ENCODE peak calls at places on chromosome 22, in six cellular contexts. J is HepG2, K is H9, B is heart right ventricle, R is adrenal gland, X is IMR-90. Y is an unnamed sample. For H3K4me1, the result is how much of the 10 kb centered on the place peaks cover.

GRCh38 chr22:41028841-41029240 is 63.6 kb upstream of the EP300 start:
- DNase-seq in J (peak), K (no peak), B (no peak), R (no peak), X (peak), Y (no peak)

GRCh38 chr22:37564111-37564711 is 3.9 kb downstream of the CDC42EP1 start:
- DNase-seq in J (no peak), K (no peak), B (no peak), R (peak), X (peak), Y (no peak)

GRCh38 chr22:37126882-37127281 is 17.4 kb upstream of the TMPRSS6 start:
- DNase-seq in J (no peak), K (peak), B (no peak), R (no peak), X (no peak), Y (no peak)

GRCh38 chr22:49768961-49769690 is 58.5 kb downstream of the BRD1 start:
- DNase-seq in J (no peak), K (no peak), B (no peak), R (peak), X (peak), Y (peak)

GRCh38 chr22:47250995-47251765 is 488.7 kb downstream of the TBC1D22A start:
- DNase-seq in J (no peak), K (no peak), B (no peak), R (no peak), X (no peak), Y (no peak)

GRCh38 chr22:24583221-24583971 is 9.5 kb downstream of the LRRC75B start:
- DNase-seq in J (peak), K (no peak), B (peak), R (peak), X (peak), Y (no peak)

GRCh38 chr22:41280065-41280464 is 5.9 kb downstream of the RANGAP1 start:
- DNase-seq in J (no peak), K (no peak), B (no peak), R (no peak), X (no peak), Y (no peak)

GRCh38 chr22:37145415-37146385 is 4.0 kb downstream of the IL2RB start:
- DNase-seq in J (no peak), K (no peak), B (no peak), R (no peak), X (peak), Y (no peak)

GRCh38 chr22:21700822-21701221 is 34.8 kb downstream of the YPEL1 start:
- DNase-seq in J (no peak), K (no peak), B (no peak), R (no peak), X (no peak), Y (no peak)

GRCh38 chr22:25334091-25334490 is 114.7 kb downstream of the CRYBB2 start:
- DNase-seq in J (peak), K (peak), B (peak), R (peak), X (peak), Y (peak)

GRCh38 chr22:25193548-25193947 is 6.1 kb upstream of the CRYBB3 start:
- DNase-seq in J (no peak), K (peak), B (no peak), R (no peak), X (no peak), Y (no peak)

GRCh38 chr22:35258144-35258988 is 1.1 kb downstream of the HMGXB4 start:
- DNase-seq in J (no peak), K (peak), B (no peak), R (no peak), X (peak), Y (no peak)

GRCh38 chr22:29712119-29712518 is 7.7 kb upstream of the CABP7 start:
- DNase-seq in J (no peak), K (no peak), B (no peak), R (no peak), X (no peak), Y (no peak)

GRCh38 chr22:34278121-34278520 is 357.8 kb upstream of the LARGE1 start:
- DNase-seq in J (no peak), K (no peak), B (no peak), R (no peak), X (no peak), Y (no peak)

GRCh38 chr22:49189871-49190270 is 637.8 kb downstream of the BRD1 start:
- DNase-seq in J (no peak), K (no peak), B (no peak), R (no peak), X (no peak), Y (no peak)

GRCh38 chr22:37659066-37659896 is 758 bp downstream of the PDXP start:
- DNase-seq in J (peak), K (no peak), B (no peak), R (no peak), X (no peak), Y (no peak)

GRCh38 chr22:18000441-18001039 is 23.8 kb downstream of the MICAL3 start:
- DNase-seq in J (no peak), K (no peak), B (no peak), R (no peak), X (no peak), Y (no peak)

GRCh38 chr22:18001040-18001893 is 23.1 kb downstream of the MICAL3 start:
- DNase-seq in J (peak), K (peak), B (peak), R (peak), X (peak), Y (peak)

GRCh38 chr22:29524440-29525191 is 28.9 kb downstream of the THOC5 start:
- DNase-seq in J (peak), K (peak), B (no peak), R (peak), X (peak), Y (peak)

GRCh38 chr22:47374901-47375575 is 612.6 kb downstream of the TBC1D22A start:
- DNase-seq in J (no peak), K (no peak), B (no peak), R (no peak), X (no peak), Y (no peak)

GRCh38 chr22:36443198-36443770 is 38.2 kb downstream of the TXN2 start:
- DNase-seq in J (no peak), K (no peak), B (no peak), R (no peak), X (no peak), Y (no peak)

GRCh38 chr22:35064664-35065063 is 1.3 kb upstream of the ISX start:
- DNase-seq in J (peak), K (no peak), B (no peak), R (no peak), X (no peak), Y (no peak)

GRCh38 chr22:36734171-36735058 is 30.9 kb upstream of the CACNG2 start:
- DNase-seq in J (no peak), K (peak), B (no peak), R (peak), X (peak), Y (no peak)

GRCh38 chr22:23183107-23183698 is 2.9 kb downstream of the BCR start:
- DNase-seq in J (peak), K (peak), B (no peak), R (peak), X (peak), Y (peak)

GRCh38 chr22:47000256-47000655 is 237.8 kb downstream of the TBC1D22A start:
- DNase-seq in J (no peak), K (no peak), B (no peak), R (no peak), X (no peak), Y (no peak)

GRCh38 chr22:25172153-25172552 is 27.5 kb upstream of the CRYBB3 start:
- DNase-seq in J (peak), K (no peak), B (no peak), R (no peak), X (no peak), Y (no peak)

GRCh38 chr22:17972385-17973181 is 51.8 kb downstream of the MICAL3 start:
- DNase-seq in J (peak), K (no peak), B (peak), R (peak), X (peak), Y (no peak)

GRCh38 chr22:42939941-42940653 is 74.9 kb downstream of the PACSIN2 start:
- DNase-seq in J (peak), K (no peak), B (no peak), R (peak), X (peak), Y (no peak)

GRCh38 chr22:46416537-46417267 is 81.2 kb downstream of the TRMU start:
- DNase-seq in J (no peak), K (no peak), B (no peak), R (no peak), X (no peak), Y (no peak)

GRCh38 chr22:23212061-23213030 is 32.0 kb downstream of the BCR start:
- DNase-seq in J (no peak), K (no peak), B (no peak), R (no peak), X (no peak), Y (no peak)

GRCh38 chr22:47822459-47822858 is 1060.0 kb downstream of the TBC1D22A start:
- DNase-seq in J (no peak), K (no peak), B (no peak), R (peak), X (no peak), Y (no peak)

GRCh38 chr22:37660709-37661045 is 2.2 kb downstream of the PDXP start:
- DNase-seq in J (no peak), K (no peak), B (no peak), R (no peak), X (no peak), Y (no peak)

GRCh38 chr22:49233507-49234100 is 594.1 kb downstream of the BRD1 start:
- DNase-seq in J (no peak), K (peak), B (no peak), R (peak), X (no peak), Y (no peak)

GRCh38 chr22:39475337-39475736 is 18.5 kb downstream of the MGAT3 start:
- DNase-seq in J (no peak), K (no peak), B (no peak), R (no peak), X (no peak), Y (no peak)

DNA sequence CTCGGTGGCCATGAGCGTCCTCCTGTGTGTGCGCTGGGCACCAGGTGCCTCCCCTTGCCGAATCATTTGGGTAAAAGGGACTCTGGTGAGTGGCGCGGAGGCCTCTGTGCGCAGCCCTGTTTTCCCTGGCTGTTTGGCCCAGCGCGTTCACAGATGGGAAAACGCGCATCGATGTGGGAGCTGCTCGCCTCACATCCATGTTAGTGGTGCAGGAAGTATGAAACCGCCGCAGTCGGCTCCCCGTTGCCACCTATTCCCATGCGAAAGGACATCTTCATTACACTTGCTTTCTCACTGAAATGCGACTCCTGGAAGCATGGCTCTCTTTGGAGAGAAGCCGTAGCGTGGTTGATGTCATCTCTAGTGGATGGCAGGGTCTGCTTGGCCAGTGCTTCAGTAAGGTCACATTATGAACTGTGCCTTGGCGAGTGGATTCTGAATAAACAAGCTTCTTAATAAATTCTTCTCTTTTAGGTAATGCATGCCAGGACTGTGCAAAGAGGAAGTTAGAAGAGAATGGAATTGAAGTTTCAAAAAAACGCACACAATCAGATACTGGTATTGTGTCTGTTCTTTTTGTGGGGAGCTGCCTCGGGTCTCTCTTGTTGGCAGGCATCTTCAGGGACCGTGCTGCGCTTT is 26.2 kb downstream of the FAM118A start:
- DNase-seq in J (no peak), K (no peak), B (no peak), R (no peak), X (no peak), Y (no peak)
- H3K4me1 ChIP-seq in J (under half), K (under half), B (under half), R (under half), X (under half), Y (half or more)

GRCh38 chr22:32389685-32390084 is 22.4 kb downstream of the RTCB start:
- DNase-seq in J (no peak), K (no peak), B (no peak), R (no peak), X (peak), Y (no peak)
- TF ChIP-seq CTCF in J (peak), K (peak), B (peak), R (no peak), X (peak), Y (peak)

GRCh38 chr22:28440517-28441366 is 238.9 kb downstream of the TTC28 start:
- DNase-seq in J (no peak), K (no peak), B (no peak), R (no peak), X (peak), Y (no peak)

GRCh38 chr22:28442264-28442950 is 237.2 kb downstream of the TTC28 start:
- DNase-seq in J (peak), K (peak), B (peak), R (peak), X (peak), Y (peak)

GRCh38 chr22:28442951-28443876 is 236.4 kb downstream of the TTC28 start:
- DNase-seq in J (peak), K (peak), B (peak), R (peak), X (peak), Y (peak)

GRCh38 chr22:28444659-28445058 is 235.0 kb downstream of the TTC28 start:
- DNase-seq in J (no peak), K (no peak), B (no peak), R (no peak), X (no peak), Y (no peak)

DNA sequence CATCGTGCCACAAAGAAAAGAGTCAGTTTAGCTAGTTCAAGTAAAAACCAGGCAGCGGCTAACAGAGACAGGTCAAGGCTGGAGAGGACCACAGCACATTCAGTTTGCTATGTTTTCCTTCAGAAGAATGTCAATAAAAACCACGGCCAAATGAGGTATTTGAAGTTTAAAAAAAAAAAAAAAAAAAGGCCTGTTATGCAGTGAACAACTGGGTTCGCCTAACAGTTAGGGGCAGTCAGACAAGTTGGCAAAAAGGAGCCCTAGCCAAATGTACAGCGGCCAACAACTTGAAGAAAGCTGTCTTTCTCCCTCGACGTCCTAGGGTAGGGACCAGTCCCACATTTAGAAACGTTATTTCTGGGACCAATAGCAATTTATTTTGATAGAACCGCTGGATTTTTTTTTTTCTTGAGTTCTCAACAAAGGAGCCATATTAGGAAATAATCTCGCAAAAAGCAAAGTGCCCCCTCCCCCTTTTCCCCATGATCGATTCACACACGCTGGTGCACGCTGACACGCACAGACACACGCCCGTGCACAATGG is 237.8 kb downstream of the TTC28 start:
- DNase-seq in J (peak), K (no peak), B (no peak), R (no peak), X (no peak), Y (no peak)
- H3K27ac ChIP-seq in J (peak), K (no peak), B (peak), R (peak), X (peak), Y (peak)

DNA sequence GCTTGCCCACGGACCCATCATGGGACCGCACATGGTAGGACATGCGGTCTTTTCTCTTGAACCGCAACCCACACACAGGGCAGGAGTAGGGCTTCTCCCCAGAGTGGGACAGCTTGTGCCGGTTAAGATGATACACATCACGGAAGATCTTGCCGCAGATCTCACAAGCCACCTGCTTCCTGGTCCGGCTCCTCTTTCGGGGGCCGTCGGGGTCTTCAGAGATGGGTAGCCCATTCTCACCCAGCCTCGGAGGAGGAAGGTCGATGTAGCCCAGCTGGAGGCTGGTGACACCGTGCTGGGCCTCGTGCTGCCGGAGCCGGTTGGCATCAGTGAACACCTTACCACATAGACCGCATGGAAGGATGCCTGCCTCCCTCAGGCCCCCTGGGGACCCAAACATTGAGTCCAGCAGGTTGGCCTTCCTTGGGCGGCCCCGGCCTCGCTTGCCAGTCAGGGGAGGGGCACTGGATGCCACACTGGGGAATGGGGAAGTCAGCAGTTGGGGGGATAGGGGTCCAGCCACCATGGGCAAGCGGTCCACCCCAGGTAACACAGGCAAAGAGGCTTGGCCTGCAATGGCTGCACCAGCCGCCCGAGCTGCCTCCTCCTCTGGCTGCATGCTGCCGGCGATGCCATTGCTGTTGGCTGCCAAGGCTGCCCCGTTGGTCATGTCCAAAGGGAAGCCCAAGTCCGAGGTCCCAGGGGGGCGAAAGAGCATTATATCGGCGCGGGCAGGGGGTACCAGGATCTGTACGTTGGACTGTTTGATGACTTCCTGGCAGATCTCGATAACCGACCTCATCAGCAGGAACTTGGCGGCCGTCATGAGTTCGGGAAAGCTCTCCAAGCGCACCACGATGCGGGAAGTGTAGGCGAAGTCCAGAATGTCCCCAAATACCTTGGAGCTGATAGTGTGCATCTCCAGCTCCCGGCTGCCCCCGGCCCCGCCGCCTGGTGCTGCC is 1.5 kb downstream of the PATZ1 start:
- DNase-seq in J (no peak), K (peak), B (peak), R (peak), X (peak), Y (peak)
- H3K4me1 ChIP-seq in J (half or more), K (under half), B (half or more), R (under half), X (under half), Y (half or more)

GRCh38 chr22:20102203-20102780 is 13.6 kb upstream of the RANBP1 start:
- DNase-seq in J (no peak), K (no peak), B (no peak), R (no peak), X (no peak), Y (no peak)
- TF ChIP-seq CTCF in J (peak), K (peak), B (no peak), R (no peak), X (no peak), Y (no peak)